ENCODE peak calls at places on chromosome 1, in ten cellular contexts. One of them, this sample, is unnamed.

GRCh38 chr1:63730211-63730610 is 43.6 kb upstream of the ROR1 start:
- DNase-seq in upper lobe of right lung: no peak
- DNase-seq in Panc1: no peak
- DNase-seq in osteoblast: no peak
- DNase-seq in mucosa of descending colon: no peak
- DNase-seq in retinal pigment epithelial cell: no peak
- DNase-seq in left ventricle myocardium inferior: no peak
- DNase-seq in gastrocnemius medialis: no peak
- DNase-seq in uterus: no peak
- DNase-seq in fibroblast of the aortic adventitia: no peak
- DNase-seq in this sample: no peak

GRCh38 chr1:42953182-42954180 is 5.2 kb downstream of the SLC2A1 start:
- DNase-seq in upper lobe of right lung: no peak
- DNase-seq in Panc1: no peak
- DNase-seq in osteoblast: peak
- DNase-seq in mucosa of descending colon: no peak
- DNase-seq in retinal pigment epithelial cell: no peak
- DNase-seq in left ventricle myocardium inferior: no peak
- DNase-seq in gastrocnemius medialis: no peak
- DNase-seq in uterus: no peak
- DNase-seq in fibroblast of the aortic adventitia: no peak
- DNase-seq in this sample: no peak

GRCh38 chr1:233543338-233544255 is 70.3 kb upstream of the KCNK1 start:
- DNase-seq in upper lobe of right lung: no peak
- DNase-seq in Panc1: peak
- DNase-seq in osteoblast: peak
- DNase-seq in mucosa of descending colon: no peak
- DNase-seq in retinal pigment epithelial cell: no peak
- DNase-seq in left ventricle myocardium inferior: no peak
- DNase-seq in gastrocnemius medialis: no peak
- DNase-seq in uterus: peak
- DNase-seq in fibroblast of the aortic adventitia: peak
- DNase-seq in this sample: peak

GRCh38 chr1:204870165-204870912 is at the start of gene NFASC:
- DNase-seq in upper lobe of right lung: no peak
- DNase-seq in Panc1: no peak
- DNase-seq in osteoblast: peak
- DNase-seq in mucosa of descending colon: no peak
- DNase-seq in retinal pigment epithelial cell: no peak
- DNase-seq in left ventricle myocardium inferior: no peak
- DNase-seq in gastrocnemius medialis: no peak
- DNase-seq in uterus: no peak
- DNase-seq in fibroblast of the aortic adventitia: no peak
- DNase-seq in this sample: no peak

GRCh38 chr1:172246521-172247390 is 173.7 kb upstream of the C1orf105 start:
- DNase-seq in upper lobe of right lung: no peak
- DNase-seq in Panc1: no peak
- DNase-seq in osteoblast: peak
- DNase-seq in mucosa of descending colon: no peak
- DNase-seq in retinal pigment epithelial cell: no peak
- DNase-seq in left ventricle myocardium inferior: no peak
- DNase-seq in gastrocnemius medialis: no peak
- DNase-seq in uterus: no peak
- DNase-seq in fibroblast of the aortic adventitia: no peak
- DNase-seq in this sample: no peak

GRCh38 chr1:43573066-43573799 is 42.5 kb downstream of the PTPRF start:
- DNase-seq in upper lobe of right lung: no peak
- DNase-seq in Panc1: no peak
- DNase-seq in osteoblast: no peak
- DNase-seq in mucosa of descending colon: no peak
- DNase-seq in retinal pigment epithelial cell: no peak
- DNase-seq in left ventricle myocardium inferior: peak
- DNase-seq in gastrocnemius medialis: no peak
- DNase-seq in uterus: no peak
- DNase-seq in fibroblast of the aortic adventitia: no peak
- DNase-seq in this sample: peak

GRCh38 chr1:65254320-65255087 is 54.8 kb upstream of the DNAJC6 start:
- DNase-seq in upper lobe of right lung: peak
- DNase-seq in Panc1: no peak
- DNase-seq in osteoblast: peak
- DNase-seq in mucosa of descending colon: peak
- DNase-seq in retinal pigment epithelial cell: no peak
- DNase-seq in left ventricle myocardium inferior: peak
- DNase-seq in gastrocnemius medialis: peak
- DNase-seq in uterus: peak
- DNase-seq in fibroblast of the aortic adventitia: no peak
- DNase-seq in this sample: peak

GRCh38 chr1:59669752-59670312 is 144.9 kb upstream of the HOOK1 start:
- DNase-seq in upper lobe of right lung: no peak
- DNase-seq in Panc1: no peak
- DNase-seq in osteoblast: no peak
- DNase-seq in mucosa of descending colon: no peak
- DNase-seq in retinal pigment epithelial cell: peak
- DNase-seq in left ventricle myocardium inferior: peak
- DNase-seq in gastrocnemius medialis: peak
- DNase-seq in uterus: peak
- DNase-seq in fibroblast of the aortic adventitia: peak
- DNase-seq in this sample: peak

GRCh38 chr1:46034601-46035516 is 97.6 kb downstream of the PIK3R3 start:
- DNase-seq in upper lobe of right lung: no peak
- DNase-seq in Panc1: no peak
- DNase-seq in osteoblast: peak
- DNase-seq in mucosa of descending colon: no peak
- DNase-seq in retinal pigment epithelial cell: no peak
- DNase-seq in left ventricle myocardium inferior: no peak
- DNase-seq in gastrocnemius medialis: no peak
- DNase-seq in uterus: no peak
- DNase-seq in fibroblast of the aortic adventitia: no peak
- DNase-seq in this sample: no peak

GRCh38 chr1:3312310-3312734 is 142.1 kb upstream of the ARHGEF16 start:
- DNase-seq in upper lobe of right lung: no peak
- DNase-seq in Panc1: no peak
- DNase-seq in osteoblast: peak
- DNase-seq in mucosa of descending colon: no peak
- DNase-seq in retinal pigment epithelial cell: no peak
- DNase-seq in left ventricle myocardium inferior: no peak
- DNase-seq in gastrocnemius medialis: no peak
- DNase-seq in uterus: peak
- DNase-seq in fibroblast of the aortic adventitia: no peak
- DNase-seq in this sample: no peak

GRCh38 chr1:2893473-2894120 is 92.1 kb upstream of the TTC34 start:
- DNase-seq in upper lobe of right lung: no peak
- DNase-seq in Panc1: no peak
- DNase-seq in osteoblast: no peak
- DNase-seq in mucosa of descending colon: no peak
- DNase-seq in retinal pigment epithelial cell: no peak
- DNase-seq in left ventricle myocardium inferior: no peak
- DNase-seq in gastrocnemius medialis: no peak
- DNase-seq in uterus: no peak
- DNase-seq in fibroblast of the aortic adventitia: no peak
- DNase-seq in this sample: no peak

GRCh38 chr1:12019858-12020509 is 686 bp downstream of the MIIP start:
- DNase-seq in upper lobe of right lung: no peak
- DNase-seq in Panc1: no peak
- DNase-seq in osteoblast: peak
- DNase-seq in mucosa of descending colon: no peak
- DNase-seq in retinal pigment epithelial cell: no peak
- DNase-seq in left ventricle myocardium inferior: peak
- DNase-seq in gastrocnemius medialis: no peak
- DNase-seq in uterus: no peak
- DNase-seq in fibroblast of the aortic adventitia: peak
- DNase-seq in this sample: peak

GRCh38 chr1:224333309-224333926 is 3.4 kb upstream of the NVL start:
- DNase-seq in upper lobe of right lung: no peak
- DNase-seq in Panc1: peak
- DNase-seq in osteoblast: peak
- DNase-seq in mucosa of descending colon: no peak
- DNase-seq in retinal pigment epithelial cell: no peak
- DNase-seq in left ventricle myocardium inferior: no peak
- DNase-seq in gastrocnemius medialis: no peak
- DNase-seq in uterus: no peak
- DNase-seq in fibroblast of the aortic adventitia: peak
- DNase-seq in this sample: peak

DNA sequence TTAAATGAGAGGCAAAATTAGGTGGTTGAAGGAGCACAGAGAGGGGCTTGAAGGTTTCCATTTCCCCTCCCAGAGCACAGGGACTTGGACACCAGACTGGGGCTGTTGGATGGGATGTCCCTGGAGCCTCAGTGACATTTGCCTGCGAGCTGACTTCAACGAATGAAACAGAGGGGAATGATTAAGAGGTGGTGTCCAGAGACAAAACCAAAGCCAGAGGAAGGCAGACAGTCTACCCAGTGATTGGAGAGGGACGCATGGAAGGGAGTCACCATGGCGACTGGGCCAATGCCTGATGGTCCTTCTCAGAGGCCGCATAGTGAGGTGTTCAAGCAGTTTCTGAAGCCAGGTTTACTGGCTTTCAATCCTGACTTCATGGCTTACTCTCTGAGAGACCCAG is 77.2 kb downstream of the NUF2 start:
- DNase-seq in upper lobe of right lung: no peak
- DNase-seq in Panc1: no peak
- DNase-seq in osteoblast: no peak
- DNase-seq in mucosa of descending colon: no peak
- DNase-seq in retinal pigment epithelial cell: no peak
- DNase-seq in left ventricle myocardium inferior: no peak
- DNase-seq in gastrocnemius medialis: no peak
- DNase-seq in uterus: no peak
- DNase-seq in fibroblast of the aortic adventitia: no peak
- DNase-seq in this sample: no peak
- TF ChIP-seq CTCF in upper lobe of right lung: no peak
- TF ChIP-seq CTCF in Panc1: no peak
- TF ChIP-seq CTCF in osteoblast: no peak
- TF ChIP-seq CTCF in mucosa of descending colon: no peak
- TF ChIP-seq CTCF in retinal pigment epithelial cell: no peak
- TF ChIP-seq CTCF in left ventricle myocardium inferior: no peak
- TF ChIP-seq CTCF in gastrocnemius medialis: no peak
- TF ChIP-seq CTCF in uterus: no peak
- TF ChIP-seq CTCF in fibroblast of the aortic adventitia: no peak
- TF ChIP-seq CTCF in this sample: no peak

GRCh38 chr1:160708821-160709220 is 2.8 kb downstream of the CD48 start:
- DNase-seq in upper lobe of right lung: no peak
- DNase-seq in Panc1: no peak
- DNase-seq in osteoblast: no peak
- DNase-seq in mucosa of descending colon: no peak
- DNase-seq in retinal pigment epithelial cell: no peak
- DNase-seq in left ventricle myocardium inferior: no peak
- DNase-seq in gastrocnemius medialis: no peak
- DNase-seq in uterus: no peak
- DNase-seq in fibroblast of the aortic adventitia: no peak
- DNase-seq in this sample: no peak

GRCh38 chr1:160705176-160705745 is 6.4 kb downstream of the CD48 start:
- DNase-seq in upper lobe of right lung: no peak
- DNase-seq in Panc1: no peak
- DNase-seq in osteoblast: no peak
- DNase-seq in mucosa of descending colon: no peak
- DNase-seq in retinal pigment epithelial cell: no peak
- DNase-seq in left ventricle myocardium inferior: no peak
- DNase-seq in gastrocnemius medialis: no peak
- DNase-seq in uterus: no peak
- DNase-seq in fibroblast of the aortic adventitia: no peak
- DNase-seq in this sample: no peak

GRCh38 chr1:160709715-160710114 is 1.9 kb downstream of the CD48 start:
- DNase-seq in upper lobe of right lung: no peak
- DNase-seq in Panc1: no peak
- DNase-seq in osteoblast: no peak
- DNase-seq in mucosa of descending colon: no peak
- DNase-seq in retinal pigment epithelial cell: no peak
- DNase-seq in left ventricle myocardium inferior: no peak
- DNase-seq in gastrocnemius medialis: no peak
- DNase-seq in uterus: no peak
- DNase-seq in fibroblast of the aortic adventitia: no peak
- DNase-seq in this sample: no peak

GRCh38 chr1:160708118-160708517 is 3.5 kb downstream of the CD48 start:
- DNase-seq in upper lobe of right lung: no peak
- DNase-seq in Panc1: no peak
- DNase-seq in osteoblast: no peak
- DNase-seq in mucosa of descending colon: no peak
- DNase-seq in retinal pigment epithelial cell: no peak
- DNase-seq in left ventricle myocardium inferior: no peak
- DNase-seq in gastrocnemius medialis: no peak
- DNase-seq in uterus: no peak
- DNase-seq in fibroblast of the aortic adventitia: no peak
- DNase-seq in this sample: no peak

GRCh38 chr1:160707171-160708109 is 4.2 kb downstream of the CD48 start:
- DNase-seq in upper lobe of right lung: no peak
- DNase-seq in Panc1: no peak
- DNase-seq in osteoblast: no peak
- DNase-seq in mucosa of descending colon: no peak
- DNase-seq in retinal pigment epithelial cell: no peak
- DNase-seq in left ventricle myocardium inferior: no peak
- DNase-seq in gastrocnemius medialis: no peak
- DNase-seq in uterus: no peak
- DNase-seq in fibroblast of the aortic adventitia: no peak
- DNase-seq in this sample: no peak
- H3K4me3 ChIP-seq in upper lobe of right lung: peak
- H3K4me3 ChIP-seq in Panc1: no peak
- H3K4me3 ChIP-seq in osteoblast: no peak
- H3K4me3 ChIP-seq in mucosa of descending colon: no peak
- H3K4me3 ChIP-seq in retinal pigment epithelial cell: no peak
- H3K4me3 ChIP-seq in left ventricle myocardium inferior: no peak
- H3K4me3 ChIP-seq in gastrocnemius medialis: no peak
- H3K4me3 ChIP-seq in uterus: no peak
- H3K4me3 ChIP-seq in fibroblast of the aortic adventitia: no peak
- H3K4me3 ChIP-seq in this sample: no peak

GRCh38 chr1:228405979-228406265 is 713 bp downstream of the TRIM11 start:
- DNase-seq in upper lobe of right lung: no peak
- DNase-seq in Panc1: no peak
- DNase-seq in osteoblast: no peak
- DNase-seq in mucosa of descending colon: no peak
- DNase-seq in retinal pigment epithelial cell: no peak
- DNase-seq in left ventricle myocardium inferior: no peak
- DNase-seq in gastrocnemius medialis: peak
- DNase-seq in uterus: no peak
- DNase-seq in fibroblast of the aortic adventitia: no peak
- DNase-seq in this sample: no peak
- TF ChIP-seq CTCF in upper lobe of right lung: no peak
- TF ChIP-seq CTCF in Panc1: no peak
- TF ChIP-seq CTCF in osteoblast: no peak
- TF ChIP-seq CTCF in mucosa of descending colon: no peak
- TF ChIP-seq CTCF in retinal pigment epithelial cell: no peak
- TF ChIP-seq CTCF in left ventricle myocardium inferior: no peak
- TF ChIP-seq CTCF in gastrocnemius medialis: no peak
- TF ChIP-seq CTCF in uterus: no peak
- TF ChIP-seq CTCF in fibroblast of the aortic adventitia: no peak
- TF ChIP-seq CTCF in this sample: no peak

DNA sequence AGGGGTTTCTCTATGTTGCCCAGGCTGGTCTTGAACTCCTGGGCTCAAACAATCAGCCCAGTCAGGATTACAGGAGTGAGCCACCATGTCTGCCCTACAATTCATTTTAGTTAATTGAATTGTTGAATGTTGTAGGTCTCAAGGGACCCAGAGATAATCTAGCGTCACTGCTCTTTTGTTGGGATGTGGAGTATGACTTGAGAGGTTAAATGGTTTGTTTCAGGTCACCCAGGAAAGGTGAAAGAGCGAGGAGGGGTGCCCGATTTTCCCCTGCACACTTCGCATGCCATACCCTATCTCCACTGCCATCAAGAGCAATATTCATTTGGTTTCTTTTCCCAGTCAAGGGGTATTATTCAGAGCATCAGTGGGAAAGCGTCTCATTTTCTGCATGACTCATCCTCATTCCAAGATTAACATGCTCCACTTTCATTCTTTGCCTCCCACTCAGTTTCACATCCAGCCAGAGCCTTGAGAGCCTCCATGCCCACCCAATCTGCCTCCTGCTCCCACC is 13.1 kb upstream of the SLC30A1 start:
- DNase-seq in upper lobe of right lung: no peak
- DNase-seq in Panc1: no peak
- DNase-seq in osteoblast: no peak
- DNase-seq in mucosa of descending colon: no peak
- DNase-seq in retinal pigment epithelial cell: no peak
- DNase-seq in left ventricle myocardium inferior: no peak
- DNase-seq in gastrocnemius medialis: no peak
- DNase-seq in uterus: no peak
- DNase-seq in fibroblast of the aortic adventitia: peak
- DNase-seq in this sample: peak
- H3K4me3 ChIP-seq in upper lobe of right lung: no peak
- H3K4me3 ChIP-seq in Panc1: no peak
- H3K4me3 ChIP-seq in osteoblast: peak
- H3K4me3 ChIP-seq in mucosa of descending colon: no peak
- H3K4me3 ChIP-seq in retinal pigment epithelial cell: no peak
- H3K4me3 ChIP-seq in left ventricle myocardium inferior: no peak
- H3K4me3 ChIP-seq in gastrocnemius medialis: no peak
- H3K4me3 ChIP-seq in uterus: no peak
- H3K4me3 ChIP-seq in fibroblast of the aortic adventitia: peak
- H3K4me3 ChIP-seq in this sample: no peak

This sample was measured in fibroblast of mammary gland.